ENCODE peak calls at places on chromosomes 3 and 15, in seven cellular contexts. One of them, this sample, is unnamed.

GRCh38 chr3:8574670-8575322 is 69.8 kb downstream of the SSUH2 start:
- DNase-seq in activated CD4-positive, alpha-beta T cell treated with anti-CD3 and anti-CD28 coated beads for 48 hours: no peak
- DNase-seq in pulmonary artery endothelial cell: no peak
- DNase-seq in iPS DF 19.7: no peak
- DNase-seq in NAMALWA: no peak
- DNase-seq in psoas muscle: no peak
- DNase-seq in AG10803: no peak
- DNase-seq in this sample: no peak

GRCh38 chr3:198079771-198080520 is 119.9 kb downstream of the LMLN start:
- DNase-seq in activated CD4-positive, alpha-beta T cell treated with anti-CD3 and anti-CD28 coated beads for 48 hours: peak; percentile 66
- DNase-seq in pulmonary artery endothelial cell: no peak
- DNase-seq in iPS DF 19.7: no peak
- DNase-seq in NAMALWA: no peak
- DNase-seq in psoas muscle: no peak
- DNase-seq in AG10803: no peak
- DNase-seq in this sample: no peak

GRCh38 chr15:48766196-48766595 is 44.7 kb downstream of the CEP152 start:
- DNase-seq in activated CD4-positive, alpha-beta T cell treated with anti-CD3 and anti-CD28 coated beads for 48 hours: no peak
- DNase-seq in pulmonary artery endothelial cell: no peak
- DNase-seq in iPS DF 19.7: no peak
- DNase-seq in NAMALWA: no peak
- DNase-seq in psoas muscle: no peak
- DNase-seq in AG10803: no peak
- DNase-seq in this sample: no peak

GRCh38 chr15:72068826-72069225 is 49.1 kb downstream of the MYO9A start:
- DNase-seq in activated CD4-positive, alpha-beta T cell treated with anti-CD3 and anti-CD28 coated beads for 48 hours: no peak
- DNase-seq in pulmonary artery endothelial cell: no peak
- DNase-seq in iPS DF 19.7: no peak
- DNase-seq in NAMALWA: no peak
- DNase-seq in psoas muscle: no peak
- DNase-seq in AG10803: no peak
- DNase-seq in this sample: no peak

GRCh38 chr15:51731549-51732267 is 5.7 kb downstream of the LYSMD2 start:
- DNase-seq in activated CD4-positive, alpha-beta T cell treated with anti-CD3 and anti-CD28 coated beads for 48 hours: peak; percentile 22
- DNase-seq in pulmonary artery endothelial cell: no peak
- DNase-seq in iPS DF 19.7: no peak
- DNase-seq in NAMALWA: peak; percentile 92
- DNase-seq in psoas muscle: no peak
- DNase-seq in AG10803: no peak
- DNase-seq in this sample: no peak

GRCh38 chr3:60657972-60658371 is 593.3 kb downstream of the FHIT start:
- DNase-seq in activated CD4-positive, alpha-beta T cell treated with anti-CD3 and anti-CD28 coated beads for 48 hours: no peak
- DNase-seq in pulmonary artery endothelial cell: no peak
- DNase-seq in iPS DF 19.7: no peak
- DNase-seq in NAMALWA: no peak
- DNase-seq in psoas muscle: no peak
- DNase-seq in AG10803: no peak
- DNase-seq in this sample: no peak

GRCh38 chr3:65955792-65956477 is 82.8 kb downstream of the MAGI1 start:
- DNase-seq in activated CD4-positive, alpha-beta T cell treated with anti-CD3 and anti-CD28 coated beads for 48 hours: no peak
- DNase-seq in pulmonary artery endothelial cell: no peak
- DNase-seq in iPS DF 19.7: no peak
- DNase-seq in NAMALWA: no peak
- DNase-seq in psoas muscle: no peak
- DNase-seq in AG10803: peak; percentile 57
- DNase-seq in this sample: no peak

GRCh38 chr3:50161320-50161719 is 6.2 kb downstream of the SEMA3F start:
- DNase-seq in activated CD4-positive, alpha-beta T cell treated with anti-CD3 and anti-CD28 coated beads for 48 hours: no peak
- DNase-seq in pulmonary artery endothelial cell: no peak
- DNase-seq in iPS DF 19.7: no peak
- DNase-seq in NAMALWA: no peak
- DNase-seq in psoas muscle: no peak
- DNase-seq in AG10803: no peak
- DNase-seq in this sample: no peak

GRCh38 chr15:40291088-40291574 is 8.3 kb upstream of the ANKRD63 start:
- DNase-seq in activated CD4-positive, alpha-beta T cell treated with anti-CD3 and anti-CD28 coated beads for 48 hours: no peak
- DNase-seq in pulmonary artery endothelial cell: no peak
- DNase-seq in iPS DF 19.7: no peak
- DNase-seq in NAMALWA: no peak
- DNase-seq in psoas muscle: peak; percentile 38
- DNase-seq in AG10803: peak; percentile 48
- DNase-seq in this sample: no peak

GRCh38 chr15:39110336-39110735 is 470.5 kb upstream of the THBS1 start:
- DNase-seq in activated CD4-positive, alpha-beta T cell treated with anti-CD3 and anti-CD28 coated beads for 48 hours: no peak
- DNase-seq in pulmonary artery endothelial cell: peak; percentile 90
- DNase-seq in iPS DF 19.7: no peak
- DNase-seq in NAMALWA: no peak
- DNase-seq in psoas muscle: no peak
- DNase-seq in AG10803: peak; percentile 80
- DNase-seq in this sample: no peak

GRCh38 chr3:124297062-124297980 is 305.4 kb upstream of the ROPN1 start:
- DNase-seq in activated CD4-positive, alpha-beta T cell treated with anti-CD3 and anti-CD28 coated beads for 48 hours: no peak
- DNase-seq in pulmonary artery endothelial cell: no peak
- DNase-seq in iPS DF 19.7: no peak
- DNase-seq in NAMALWA: no peak
- DNase-seq in psoas muscle: no peak
- DNase-seq in AG10803: no peak
- DNase-seq in this sample: no peak

GRCh38 chr15:81338422-81339007 is 14.6 kb upstream of the STARD5 start:
- DNase-seq in activated CD4-positive, alpha-beta T cell treated with anti-CD3 and anti-CD28 coated beads for 48 hours: no peak
- DNase-seq in pulmonary artery endothelial cell: no peak
- DNase-seq in iPS DF 19.7: no peak
- DNase-seq in NAMALWA: no peak
- DNase-seq in psoas muscle: peak; percentile 64
- DNase-seq in AG10803: peak; percentile 94
- DNase-seq in this sample: no peak

GRCh38 chr15:101244039-101244781 is 7.6 kb downstream of the CHSY1 start:
- DNase-seq in activated CD4-positive, alpha-beta T cell treated with anti-CD3 and anti-CD28 coated beads for 48 hours: no peak
- DNase-seq in pulmonary artery endothelial cell: no peak
- DNase-seq in iPS DF 19.7: no peak
- DNase-seq in NAMALWA: no peak
- DNase-seq in psoas muscle: no peak
- DNase-seq in AG10803: peak; percentile 71
- DNase-seq in this sample: no peak

GRCh38 chr3:160372780-160373179 is 26.2 kb downstream of the IFT80 start:
- DNase-seq in activated CD4-positive, alpha-beta T cell treated with anti-CD3 and anti-CD28 coated beads for 48 hours: no peak
- DNase-seq in pulmonary artery endothelial cell: no peak
- DNase-seq in iPS DF 19.7: no peak
- DNase-seq in NAMALWA: no peak
- DNase-seq in psoas muscle: no peak
- DNase-seq in AG10803: peak; percentile 75
- DNase-seq in this sample: no peak

GRCh38 chr15:58486062-58486461 is 54.3 kb downstream of the LIPC start:
- DNase-seq in activated CD4-positive, alpha-beta T cell treated with anti-CD3 and anti-CD28 coated beads for 48 hours: no peak
- DNase-seq in pulmonary artery endothelial cell: no peak
- DNase-seq in iPS DF 19.7: no peak
- DNase-seq in NAMALWA: no peak
- DNase-seq in psoas muscle: no peak
- DNase-seq in AG10803: no peak
- DNase-seq in this sample: no peak

GRCh38 chr3:9826815-9827574 is 16.8 kb downstream of the RPUSD3 start:
- DNase-seq in activated CD4-positive, alpha-beta T cell treated with anti-CD3 and anti-CD28 coated beads for 48 hours: peak; percentile 45
- DNase-seq in pulmonary artery endothelial cell: no peak
- DNase-seq in iPS DF 19.7: no peak
- DNase-seq in NAMALWA: peak; percentile 72
- DNase-seq in psoas muscle: no peak
- DNase-seq in AG10803: no peak
- DNase-seq in this sample: no peak

GRCh38 chr3:124083990-124084389 is 92.1 kb upstream of the ROPN1 start:
- DNase-seq in activated CD4-positive, alpha-beta T cell treated with anti-CD3 and anti-CD28 coated beads for 48 hours: no peak
- DNase-seq in pulmonary artery endothelial cell: no peak
- DNase-seq in iPS DF 19.7: no peak
- DNase-seq in NAMALWA: peak; percentile 47
- DNase-seq in psoas muscle: no peak
- DNase-seq in AG10803: no peak
- DNase-seq in this sample: no peak

GRCh38 chr3:72639736-72640135 is 208.5 kb downstream of the SHQ1 start:
- DNase-seq in activated CD4-positive, alpha-beta T cell treated with anti-CD3 and anti-CD28 coated beads for 48 hours: no peak
- DNase-seq in pulmonary artery endothelial cell: no peak
- DNase-seq in iPS DF 19.7: no peak
- DNase-seq in NAMALWA: no peak
- DNase-seq in psoas muscle: no peak
- DNase-seq in AG10803: no peak
- DNase-seq in this sample: no peak

GRCh38 chr3:192082733-192083660 is 622.0 kb downstream of the PYDC2 start:
- DNase-seq in activated CD4-positive, alpha-beta T cell treated with anti-CD3 and anti-CD28 coated beads for 48 hours: no peak
- DNase-seq in pulmonary artery endothelial cell: no peak
- DNase-seq in iPS DF 19.7: no peak
- DNase-seq in NAMALWA: no peak
- DNase-seq in psoas muscle: no peak
- DNase-seq in AG10803: no peak
- DNase-seq in this sample: no peak

GRCh38 chr3:13136426-13136825 is 63.2 kb upstream of the IQSEC1 start:
- DNase-seq in activated CD4-positive, alpha-beta T cell treated with anti-CD3 and anti-CD28 coated beads for 48 hours: no peak
- DNase-seq in pulmonary artery endothelial cell: no peak
- DNase-seq in iPS DF 19.7: no peak
- DNase-seq in NAMALWA: no peak
- DNase-seq in psoas muscle: no peak
- DNase-seq in AG10803: no peak
- DNase-seq in this sample: no peak

GRCh38 chr3:170634663-170635096 is 48.8 kb upstream of the SLC7A14 start:
- DNase-seq in activated CD4-positive, alpha-beta T cell treated with anti-CD3 and anti-CD28 coated beads for 48 hours: no peak
- DNase-seq in pulmonary artery endothelial cell: no peak
- DNase-seq in iPS DF 19.7: no peak
- DNase-seq in NAMALWA: peak; percentile 28
- DNase-seq in psoas muscle: no peak
- DNase-seq in AG10803: no peak
- DNase-seq in this sample: peak; percentile 31

GRCh38 chr15:68208641-68209240 is 3.6 kb upstream of the CALML4 start:
- DNase-seq in activated CD4-positive, alpha-beta T cell treated with anti-CD3 and anti-CD28 coated beads for 48 hours: no peak
- DNase-seq in pulmonary artery endothelial cell: no peak
- DNase-seq in iPS DF 19.7: no peak
- DNase-seq in NAMALWA: no peak
- DNase-seq in psoas muscle: no peak
- DNase-seq in AG10803: no peak
- DNase-seq in this sample: no peak

GRCh38 chr3:33278106-33278672 is 947 bp downstream of the FBXL2 start:
- DNase-seq in activated CD4-positive, alpha-beta T cell treated with anti-CD3 and anti-CD28 coated beads for 48 hours: no peak
- DNase-seq in pulmonary artery endothelial cell: no peak
- DNase-seq in iPS DF 19.7: no peak
- DNase-seq in NAMALWA: peak; percentile 11
- DNase-seq in psoas muscle: no peak
- DNase-seq in AG10803: no peak
- DNase-seq in this sample: no peak

GRCh38 chr3:11159421-11159904 is 5.2 kb downstream of the HRH1 start:
- DNase-seq in activated CD4-positive, alpha-beta T cell treated with anti-CD3 and anti-CD28 coated beads for 48 hours: no peak
- DNase-seq in pulmonary artery endothelial cell: no peak
- DNase-seq in iPS DF 19.7: no peak
- DNase-seq in NAMALWA: no peak
- DNase-seq in psoas muscle: peak; percentile 45
- DNase-seq in AG10803: peak; percentile 96
- DNase-seq in this sample: no peak

GRCh38 chr3:124557433-124558232 is 172.6 kb upstream of the UMPS start:
- DNase-seq in activated CD4-positive, alpha-beta T cell treated with anti-CD3 and anti-CD28 coated beads for 48 hours: no peak
- DNase-seq in pulmonary artery endothelial cell: peak; percentile 19
- DNase-seq in iPS DF 19.7: no peak
- DNase-seq in NAMALWA: no peak
- DNase-seq in psoas muscle: no peak
- DNase-seq in AG10803: peak; percentile 17
- DNase-seq in this sample: no peak

GRCh38 chr3:176663819-176664218 is 533.5 kb downstream of the TBL1XR1 start:
- DNase-seq in activated CD4-positive, alpha-beta T cell treated with anti-CD3 and anti-CD28 coated beads for 48 hours: no peak
- DNase-seq in pulmonary artery endothelial cell: peak; percentile 26
- DNase-seq in iPS DF 19.7: no peak
- DNase-seq in NAMALWA: peak; percentile 41
- DNase-seq in psoas muscle: no peak
- DNase-seq in AG10803: peak; percentile 83
- DNase-seq in this sample: no peak

GRCh38 chr15:92438471-92438870 is 44.8 kb downstream of the ST8SIA2 start:
- DNase-seq in activated CD4-positive, alpha-beta T cell treated with anti-CD3 and anti-CD28 coated beads for 48 hours: no peak
- DNase-seq in pulmonary artery endothelial cell: no peak
- DNase-seq in iPS DF 19.7: no peak
- DNase-seq in NAMALWA: no peak
- DNase-seq in psoas muscle: no peak
- DNase-seq in AG10803: no peak
- DNase-seq in this sample: no peak

GRCh38 chr3:11613319-11613718 is 30.4 kb downstream of the VGLL4 start:
- DNase-seq in activated CD4-positive, alpha-beta T cell treated with anti-CD3 and anti-CD28 coated beads for 48 hours: no peak
- DNase-seq in pulmonary artery endothelial cell: no peak
- DNase-seq in iPS DF 19.7: no peak
- DNase-seq in NAMALWA: no peak
- DNase-seq in psoas muscle: no peak
- DNase-seq in AG10803: no peak
- DNase-seq in this sample: no peak

GRCh38 chr15:82873000-82873680 is 63.7 kb downstream of the WHAMM start:
- DNase-seq in activated CD4-positive, alpha-beta T cell treated with anti-CD3 and anti-CD28 coated beads for 48 hours: no peak
- DNase-seq in pulmonary artery endothelial cell: no peak
- DNase-seq in iPS DF 19.7: no peak
- DNase-seq in NAMALWA: no peak
- DNase-seq in psoas muscle: no peak
- DNase-seq in AG10803: no peak
- DNase-seq in this sample: no peak

GRCh38 chr3:112860898-112861297 is 14.2 kb upstream of the CD200R1L start:
- DNase-seq in activated CD4-positive, alpha-beta T cell treated with anti-CD3 and anti-CD28 coated beads for 48 hours: no peak
- DNase-seq in pulmonary artery endothelial cell: no peak
- DNase-seq in iPS DF 19.7: no peak
- DNase-seq in NAMALWA: no peak
- DNase-seq in psoas muscle: no peak
- DNase-seq in AG10803: no peak
- DNase-seq in this sample: no peak

GRCh38 chr15:65258370-65258769 is 28.3 kb downstream of the PARP16 start:
- DNase-seq in activated CD4-positive, alpha-beta T cell treated with anti-CD3 and anti-CD28 coated beads for 48 hours: no peak
- DNase-seq in pulmonary artery endothelial cell: no peak
- DNase-seq in iPS DF 19.7: no peak
- DNase-seq in NAMALWA: no peak
- DNase-seq in psoas muscle: no peak
- DNase-seq in AG10803: peak; percentile 13
- DNase-seq in this sample: no peak

GRCh38 chr3:38730281-38730680 is 80.8 kb upstream of the SCN5A start:
- DNase-seq in activated CD4-positive, alpha-beta T cell treated with anti-CD3 and anti-CD28 coated beads for 48 hours: no peak
- DNase-seq in pulmonary artery endothelial cell: no peak
- DNase-seq in iPS DF 19.7: no peak
- DNase-seq in NAMALWA: no peak
- DNase-seq in psoas muscle: no peak
- DNase-seq in AG10803: peak; percentile 13
- DNase-seq in this sample: no peak

GRCh38 chr3:157067114-157067513 is 92.8 kb downstream of the CCNL1 start:
- DNase-seq in activated CD4-positive, alpha-beta T cell treated with anti-CD3 and anti-CD28 coated beads for 48 hours: no peak
- DNase-seq in pulmonary artery endothelial cell: no peak
- DNase-seq in iPS DF 19.7: no peak
- DNase-seq in NAMALWA: peak; percentile 37
- DNase-seq in psoas muscle: no peak
- DNase-seq in AG10803: no peak
- DNase-seq in this sample: no peak

GRCh38 chr3:165983284-165983683 is 146.1 kb upstream of the BCHE start:
- DNase-seq in activated CD4-positive, alpha-beta T cell treated with anti-CD3 and anti-CD28 coated beads for 48 hours: no peak
- DNase-seq in pulmonary artery endothelial cell: no peak
- DNase-seq in iPS DF 19.7: no peak
- DNase-seq in NAMALWA: no peak
- DNase-seq in psoas muscle: no peak
- DNase-seq in AG10803: no peak
- DNase-seq in this sample: no peak

GRCh38 chr15:58549013-58549779 is 117.4 kb downstream of the LIPC start:
- DNase-seq in activated CD4-positive, alpha-beta T cell treated with anti-CD3 and anti-CD28 coated beads for 48 hours: no peak
- DNase-seq in pulmonary artery endothelial cell: no peak
- DNase-seq in iPS DF 19.7: no peak
- DNase-seq in NAMALWA: no peak
- DNase-seq in psoas muscle: no peak
- DNase-seq in AG10803: no peak
- DNase-seq in this sample: no peak

GRCh38 chr3:12990781-12991480 is 82.3 kb downstream of the IQSEC1 start:
- DNase-seq in activated CD4-positive, alpha-beta T cell treated with anti-CD3 and anti-CD28 coated beads for 48 hours: no peak
- DNase-seq in pulmonary artery endothelial cell: no peak
- DNase-seq in iPS DF 19.7: no peak
- DNase-seq in NAMALWA: no peak
- DNase-seq in psoas muscle: no peak
- DNase-seq in AG10803: peak; percentile 78
- DNase-seq in this sample: no peak

GRCh38 chr3:170047133-170047404 is 9.3 kb downstream of the GPR160 start:
- DNase-seq in activated CD4-positive, alpha-beta T cell treated with anti-CD3 and anti-CD28 coated beads for 48 hours: no peak
- DNase-seq in pulmonary artery endothelial cell: no peak
- DNase-seq in iPS DF 19.7: no peak
- DNase-seq in NAMALWA: no peak
- DNase-seq in psoas muscle: no peak
- DNase-seq in AG10803: no peak
- DNase-seq in this sample: no peak

This sample was measured in GM19239.